ENCODE peak calls at places on chromosome 10, in nine cellular contexts. One of them, this sample, is unnamed.

GRCh38 chr10:65323802-65324201 is 1602.0 kb upstream of the LRRTM3 start:
- DNase-seq in Kasumi-1: no peak
- DNase-seq in LHCN-M2: no peak
- DNase-seq in mucosa of gallbladder: no peak
- DNase-seq in astrocyte: no peak
- DNase-seq in mesothelial cell of epicardium: no peak
- DNase-seq in Calu3: no peak
- DNase-seq in posterior cingulate gyrus: no peak
- DNase-seq in fibroblast of gingiva: no peak
- DNase-seq in this sample: no peak

GRCh38 chr10:52443419-52444388 is 129.6 kb downstream of the DKK1 start:
- DNase-seq in fibroblast of gingiva: peak
- DNase-seq in LHCN-M2: peak
- DNase-seq in posterior cingulate gyrus: no peak
- DNase-seq in astrocyte: peak
- DNase-seq in mucosa of gallbladder: no peak
- DNase-seq in mesothelial cell of epicardium: no peak
- DNase-seq in Calu3: no peak
- DNase-seq in Kasumi-1: no peak
- DNase-seq in this sample: no peak

GRCh38 chr10:117264776-117265175 is 23.9 kb downstream of the SLC18A2 start:
- DNase-seq in posterior cingulate gyrus: no peak
- DNase-seq in mucosa of gallbladder: no peak
- DNase-seq in LHCN-M2: no peak
- DNase-seq in astrocyte: no peak
- DNase-seq in fibroblast of gingiva: no peak
- DNase-seq in Kasumi-1: no peak
- DNase-seq in mesothelial cell of epicardium: no peak
- DNase-seq in Calu3: no peak
- DNase-seq in this sample: no peak

GRCh38 chr10:44070282-44070681 is 314.6 kb downstream of the CXCL12 start:
- DNase-seq in mucosa of gallbladder: peak
- DNase-seq in Calu3: no peak
- DNase-seq in posterior cingulate gyrus: peak
- DNase-seq in LHCN-M2: no peak
- DNase-seq in mesothelial cell of epicardium: no peak
- DNase-seq in astrocyte: no peak
- DNase-seq in fibroblast of gingiva: peak
- DNase-seq in Kasumi-1: no peak
- DNase-seq in this sample: no peak

GRCh38 chr10:46530249-46531186 is 25.9 kb downstream of the GPRIN2 start:
- DNase-seq in mesothelial cell of epicardium: no peak
- DNase-seq in astrocyte: peak
- DNase-seq in Kasumi-1: no peak
- DNase-seq in LHCN-M2: peak
- DNase-seq in mucosa of gallbladder: no peak
- DNase-seq in posterior cingulate gyrus: no peak
- DNase-seq in fibroblast of gingiva: peak
- DNase-seq in Calu3: no peak
- DNase-seq in this sample: no peak

GRCh38 chr10:1380075-1380793 is 324.0 kb downstream of the WDR37 start:
- DNase-seq in astrocyte: no peak
- DNase-seq in posterior cingulate gyrus: no peak
- DNase-seq in Kasumi-1: no peak
- DNase-seq in Calu3: no peak
- DNase-seq in LHCN-M2: no peak
- DNase-seq in mucosa of gallbladder: no peak
- DNase-seq in fibroblast of gingiva: no peak
- DNase-seq in mesothelial cell of epicardium: peak
- DNase-seq in this sample: no peak

GRCh38 chr10:131901181-131901829 is 497 bp downstream of the PPP2R2D start:
- DNase-seq in mesothelial cell of epicardium: peak
- DNase-seq in mucosa of gallbladder: peak
- DNase-seq in LHCN-M2: no peak
- DNase-seq in posterior cingulate gyrus: no peak
- DNase-seq in astrocyte: no peak
- DNase-seq in fibroblast of gingiva: peak
- DNase-seq in Kasumi-1: peak
- DNase-seq in Calu3: peak
- DNase-seq in this sample: no peak

GRCh38 chr10:119677904-119678755 is 26.9 kb downstream of the BAG3 start:
- DNase-seq in mucosa of gallbladder: no peak
- DNase-seq in Kasumi-1: no peak
- DNase-seq in posterior cingulate gyrus: no peak
- DNase-seq in LHCN-M2: no peak
- DNase-seq in astrocyte: no peak
- DNase-seq in fibroblast of gingiva: peak
- DNase-seq in mesothelial cell of epicardium: no peak
- DNase-seq in Calu3: no peak
- DNase-seq in this sample: no peak

GRCh38 chr10:110947061-110947595 is 27.7 kb downstream of the SHOC2 start:
- DNase-seq in Calu3: no peak
- DNase-seq in mucosa of gallbladder: no peak
- DNase-seq in Kasumi-1: no peak
- DNase-seq in astrocyte: peak
- DNase-seq in LHCN-M2: peak
- DNase-seq in mesothelial cell of epicardium: no peak
- DNase-seq in fibroblast of gingiva: no peak
- DNase-seq in posterior cingulate gyrus: no peak
- DNase-seq in this sample: no peak

GRCh38 chr10:117684673-117685211 is 142.2 kb downstream of the EMX2 start:
- DNase-seq in mucosa of gallbladder: no peak
- DNase-seq in Kasumi-1: no peak
- DNase-seq in LHCN-M2: no peak
- DNase-seq in mesothelial cell of epicardium: peak
- DNase-seq in posterior cingulate gyrus: no peak
- DNase-seq in Calu3: peak
- DNase-seq in fibroblast of gingiva: no peak
- DNase-seq in astrocyte: no peak
- DNase-seq in this sample: no peak

GRCh38 chr10:132434405-132435005 is 37.5 kb downstream of the PWWP2B start:
- DNase-seq in fibroblast of gingiva: no peak
- DNase-seq in posterior cingulate gyrus: no peak
- DNase-seq in Kasumi-1: peak
- DNase-seq in mucosa of gallbladder: no peak
- DNase-seq in mesothelial cell of epicardium: no peak
- DNase-seq in astrocyte: no peak
- DNase-seq in Calu3: no peak
- DNase-seq in LHCN-M2: no peak
- DNase-seq in this sample: no peak

GRCh38 chr10:32988604-32989003 is 30.6 kb upstream of the ITGB1 start:
- DNase-seq in fibroblast of gingiva: no peak
- DNase-seq in Calu3: no peak
- DNase-seq in astrocyte: no peak
- DNase-seq in mesothelial cell of epicardium: no peak
- DNase-seq in LHCN-M2: no peak
- DNase-seq in posterior cingulate gyrus: no peak
- DNase-seq in Kasumi-1: no peak
- DNase-seq in mucosa of gallbladder: no peak
- DNase-seq in this sample: no peak

GRCh38 chr10:484441-484924 is 205.0 kb downstream of the DIP2C start:
- DNase-seq in mesothelial cell of epicardium: peak
- DNase-seq in Kasumi-1: peak
- DNase-seq in LHCN-M2: peak
- DNase-seq in mucosa of gallbladder: no peak
- DNase-seq in fibroblast of gingiva: no peak
- DNase-seq in astrocyte: peak
- DNase-seq in Calu3: no peak
- DNase-seq in posterior cingulate gyrus: no peak
- DNase-seq in this sample: no peak

GRCh38 chr10:48602401-48603135 is 2.3 kb downstream of the ARHGAP22 start:
- DNase-seq in posterior cingulate gyrus: no peak
- DNase-seq in fibroblast of gingiva: no peak
- DNase-seq in LHCN-M2: no peak
- DNase-seq in Calu3: no peak
- DNase-seq in mucosa of gallbladder: no peak
- DNase-seq in Kasumi-1: no peak
- DNase-seq in mesothelial cell of epicardium: peak
- DNase-seq in astrocyte: no peak
- DNase-seq in this sample: no peak

GRCh38 chr10:47159361-47160228 is 140.4 kb upstream of the GDF10 start:
- DNase-seq in astrocyte: no peak
- DNase-seq in LHCN-M2: no peak
- DNase-seq in fibroblast of gingiva: no peak
- DNase-seq in Kasumi-1: no peak
- DNase-seq in mucosa of gallbladder: peak
- DNase-seq in Calu3: no peak
- DNase-seq in mesothelial cell of epicardium: no peak
- DNase-seq in posterior cingulate gyrus: no peak
- DNase-seq in this sample: no peak

GRCh38 chr10:4691776-4692175 is 134.2 kb upstream of the AKR1E2 start:
- DNase-seq in Kasumi-1: no peak
- DNase-seq in mesothelial cell of epicardium: no peak
- DNase-seq in fibroblast of gingiva: no peak
- DNase-seq in Calu3: no peak
- DNase-seq in posterior cingulate gyrus: no peak
- DNase-seq in LHCN-M2: peak
- DNase-seq in astrocyte: peak
- DNase-seq in mucosa of gallbladder: no peak
- DNase-seq in this sample: no peak

GRCh38 chr10:61076572-61077114 is 132.7 kb upstream of the RHOBTB1 start:
- DNase-seq in astrocyte: no peak
- DNase-seq in fibroblast of gingiva: no peak
- DNase-seq in Kasumi-1: peak
- DNase-seq in mucosa of gallbladder: no peak
- DNase-seq in mesothelial cell of epicardium: no peak
- DNase-seq in posterior cingulate gyrus: no peak
- DNase-seq in Calu3: no peak
- DNase-seq in LHCN-M2: no peak
- DNase-seq in this sample: no peak

GRCh38 chr10:72445851-72446250 is 91.1 kb upstream of the DNAJB12 start:
- DNase-seq in LHCN-M2: no peak
- DNase-seq in mucosa of gallbladder: no peak
- DNase-seq in Kasumi-1: no peak
- DNase-seq in fibroblast of gingiva: no peak
- DNase-seq in Calu3: no peak
- DNase-seq in mesothelial cell of epicardium: no peak
- DNase-seq in astrocyte: no peak
- DNase-seq in posterior cingulate gyrus: no peak
- DNase-seq in this sample: no peak

GRCh38 chr10:103919648-103920025 is 1.7 kb upstream of the STN1 start:
- DNase-seq in fibroblast of gingiva: no peak
- DNase-seq in mesothelial cell of epicardium: no peak
- DNase-seq in astrocyte: no peak
- DNase-seq in LHCN-M2: no peak
- DNase-seq in Kasumi-1: no peak
- DNase-seq in mucosa of gallbladder: no peak
- DNase-seq in posterior cingulate gyrus: no peak
- DNase-seq in Calu3: no peak
- DNase-seq in this sample: no peak

GRCh38 chr10:114332808-114333207 is 71.5 kb downstream of the AFAP1L2 start:
- DNase-seq in fibroblast of gingiva: no peak
- DNase-seq in astrocyte: no peak
- DNase-seq in Kasumi-1: no peak
- DNase-seq in posterior cingulate gyrus: no peak
- DNase-seq in mesothelial cell of epicardium: no peak
- DNase-seq in LHCN-M2: no peak
- DNase-seq in mucosa of gallbladder: no peak
- DNase-seq in Calu3: no peak
- DNase-seq in this sample: no peak

GRCh38 chr10:92756233-92757065 is 66.7 kb downstream of the HHEX start:
- DNase-seq in mucosa of gallbladder: no peak
- DNase-seq in Kasumi-1: peak
- DNase-seq in posterior cingulate gyrus: no peak
- DNase-seq in LHCN-M2: no peak
- DNase-seq in mesothelial cell of epicardium: no peak
- DNase-seq in astrocyte: no peak
- DNase-seq in Calu3: no peak
- DNase-seq in fibroblast of gingiva: no peak
- DNase-seq in this sample: no peak

GRCh38 chr10:86361134-86362128 is 5.2 kb downstream of the GRID1 start:
- DNase-seq in fibroblast of gingiva: no peak
- DNase-seq in Calu3: no peak
- DNase-seq in mesothelial cell of epicardium: no peak
- DNase-seq in astrocyte: no peak
- DNase-seq in Kasumi-1: no peak
- DNase-seq in LHCN-M2: no peak
- DNase-seq in posterior cingulate gyrus: no peak
- DNase-seq in mucosa of gallbladder: no peak
- DNase-seq in this sample: no peak

GRCh38 chr10:131770946-131771633 is 129.7 kb upstream of the PPP2R2D start:
- DNase-seq in Calu3: no peak
- DNase-seq in mucosa of gallbladder: no peak
- DNase-seq in LHCN-M2: no peak
- DNase-seq in fibroblast of gingiva: no peak
- DNase-seq in posterior cingulate gyrus: no peak
- DNase-seq in mesothelial cell of epicardium: no peak
- DNase-seq in Kasumi-1: no peak
- DNase-seq in astrocyte: no peak
- DNase-seq in this sample: no peak

GRCh38 chr10:44958196-44958896 is 1.3 kb upstream of the RASSF4 start:
- DNase-seq in posterior cingulate gyrus: no peak
- DNase-seq in astrocyte: peak
- DNase-seq in mucosa of gallbladder: peak
- DNase-seq in mesothelial cell of epicardium: no peak
- DNase-seq in fibroblast of gingiva: no peak
- DNase-seq in Kasumi-1: peak
- DNase-seq in Calu3: no peak
- DNase-seq in LHCN-M2: peak
- DNase-seq in this sample: no peak